ENCODE peak calls at places on chromosomes 3 and 15, in six cellular contexts. X is neural progenitor cell, E is tibial nerve, T is Peyer's patch, M is left ventricle myocardium inferior, A is breast epithelium. N is an unnamed sample. For H3K27me3, the result is how much of the 10 kb centered on the place peaks cover.

GRCh38 chr3:88410259-88410658 is 260.5 kb downstream of the C3orf38 start:
- DNase-seq in X (no peak), E (no peak), T (no peak), M (no peak), A (no peak), N (no peak)

GRCh38 chr3:134798681-134799311 is 3.7 kb downstream of the EPHB1 start:
- DNase-seq in X (no peak), E (no peak), T (no peak), M (no peak), A (no peak), N (no peak)

GRCh38 chr15:35209838-35210237 is 124.7 kb upstream of the NANOGP8 start:
- DNase-seq in X (no peak), E (no peak), T (no peak), M (no peak), A (no peak), N (no peak)

GRCh38 chr3:14633819-14634424 is 17.6 kb upstream of the CCDC174 start:
- DNase-seq in X (peak), E (peak), T (peak), M (peak), A (no peak), N (no peak)

GRCh38 chr15:40366204-40367037 is 8.4 kb downstream of the DISP2 start:
- DNase-seq in X (no peak), E (no peak), T (no peak), M (no peak), A (no peak), N (no peak)

GRCh38 chr3:180855364-180855763 is 57.1 kb upstream of the FXR1 start:
- DNase-seq in X (peak), E (no peak), T (no peak), M (no peak), A (no peak), N (no peak)

GRCh38 chr3:122052968-122053367 is 2.2 kb upstream of the CD86 start:
- DNase-seq in X (no peak), E (no peak), T (no peak), M (no peak), A (no peak), N (no peak)

GRCh38 chr15:66931768-66932633 is 133.4 kb upstream of the SMAD3 start:
- DNase-seq in X (peak), E (no peak), T (peak), M (no peak), A (peak), N (no peak)

GRCh38 chr15:74306801-74307217 is 60.6 kb downstream of the CYP11A1 start:
- DNase-seq in X (peak), E (no peak), T (no peak), M (no peak), A (no peak), N (no peak)

GRCh38 chr3:125496701-125497100 is 23.3 kb downstream of the SNX4 start:
- DNase-seq in X (no peak), E (no peak), T (no peak), M (no peak), A (no peak), N (no peak)

GRCh38 chr15:41865490-41866055 is 26.9 kb downstream of the PLA2G4B start:
- DNase-seq in X (no peak), E (no peak), T (no peak), M (no peak), A (no peak), N (no peak)

GRCh38 chr3:117853923-117854322 is 1144.3 kb downstream of the TUSC7 start:
- DNase-seq in X (no peak), E (no peak), T (no peak), M (no peak), A (no peak), N (peak)

GRCh38 chr3:42780892-42781700 is 8.0 kb upstream of the CCDC13 start:
- DNase-seq in X (peak), E (peak), T (no peak), M (no peak), A (no peak), N (no peak)

GRCh38 chr3:42613462-42613861 is 13.0 kb downstream of the NKTR start:
- DNase-seq in X (no peak), E (no peak), T (no peak), M (no peak), A (no peak), N (no peak)

GRCh38 chr3:13544293-13544831 is 4.6 kb upstream of the FBLN2 start:
- DNase-seq in X (no peak), E (no peak), T (no peak), M (no peak), A (no peak), N (no peak)

GRCh38 chr3:197305854-197306253 is 7.4 kb upstream of the DLG1 start:
- DNase-seq in X (no peak), E (no peak), T (no peak), M (no peak), A (no peak), N (no peak)

GRCh38 chr15:38308797-38309196 is 56.2 kb downstream of the SPRED1 start:
- DNase-seq in X (no peak), E (no peak), T (no peak), M (no peak), A (no peak), N (no peak)

GRCh38 chr15:51492528-51492927 is 130.0 kb downstream of the DMXL2 start:
- DNase-seq in X (no peak), E (no peak), T (no peak), M (no peak), A (no peak), N (no peak)

GRCh38 chr15:43763819-43764446 is 12.8 kb downstream of the ELL3 start:
- DNase-seq in X (no peak), E (no peak), T (no peak), M (no peak), A (no peak), N (no peak)

GRCh38 chr15:32908135-32908801 is 190.5 kb downstream of the GREM1 start:
- DNase-seq in X (no peak), E (no peak), T (no peak), M (no peak), A (no peak), N (peak)

GRCh38 chr15:66936115-66936863 is 129.1 kb upstream of the SMAD3 start:
- DNase-seq in X (no peak), E (peak), T (no peak), M (peak), A (no peak), N (no peak)

GRCh38 chr3:32077260-32078084 is 28.9 kb upstream of the GPD1L start:
- DNase-seq in X (no peak), E (no peak), T (peak), M (no peak), A (no peak), N (no peak)

GRCh38 chr15:73922186-73923151 is 3.8 kb upstream of the LOXL1 start:
- DNase-seq in X (peak), E (no peak), T (peak), M (peak), A (no peak), N (no peak)

GRCh38 chr15:76206325-76206976 is 104.8 kb downstream of the ETFA start:
- DNase-seq in X (no peak), E (peak), T (no peak), M (peak), A (peak), N (peak)

GRCh38 chr3:45617430-45618080 is 23.0 kb downstream of the LIMD1 start:
- DNase-seq in X (no peak), E (no peak), T (no peak), M (no peak), A (no peak), N (no peak)

GRCh38 chr15:39177561-39177960 is 403.3 kb upstream of the THBS1 start:
- DNase-seq in X (no peak), E (no peak), T (no peak), M (no peak), A (no peak), N (peak)

GRCh38 chr15:34018021-34018645 is 20.9 kb downstream of the AVEN start:
- DNase-seq in X (no peak), E (no peak), T (no peak), M (no peak), A (no peak), N (no peak)

GRCh38 chr3:87227104-87227834 is at the start of gene CHMP2B:
- DNase-seq in X (peak), E (peak), T (peak), M (peak), A (peak), N (peak)

GRCh38 chr3:8110966-8111798 is 390.4 kb upstream of the LMCD1 start:
- DNase-seq in X (peak), E (peak), T (no peak), M (no peak), A (no peak), N (peak)

GRCh38 chr3:129046037-129046731 is 14.4 kb upstream of the GP9 start:
- DNase-seq in X (no peak), E (no peak), T (no peak), M (peak), A (no peak), N (no peak)

GRCh38 chr3:139265131-139266016 is 78.4 kb upstream of the MRPS22 start:
- DNase-seq in X (no peak), E (no peak), T (no peak), M (no peak), A (no peak), N (no peak)

GRCh38 chr3:80618295-80619256 is 850.8 kb upstream of the ROBO1 start:
- DNase-seq in X (no peak), E (no peak), T (no peak), M (no peak), A (no peak), N (no peak)

GRCh38 chr3:42032693-42033349 is 58.3 kb upstream of the TRAK1 start:
- DNase-seq in X (peak), E (peak), T (no peak), M (peak), A (no peak), N (peak)

GRCh38 chr3:171346011-171346410 is 114.2 kb downstream of the TNIK start:
- DNase-seq in X (no peak), E (no peak), T (no peak), M (no peak), A (no peak), N (no peak)

GRCh38 chr15:65391732-65392131 is 13.9 kb upstream of the IGDCC3 start:
- DNase-seq in X (no peak), E (no peak), T (no peak), M (no peak), A (no peak), N (no peak)
- H3K27me3 ChIP-seq in X (under half), E (under half), T (under half), M (under half), A (under half), N (under half)

GRCh38 chr15:96355561-96356129 is 25.1 kb downstream of the NR2F2 start:
- DNase-seq in X (peak), E (no peak), T (no peak), M (no peak), A (no peak), N (no peak)

GRCh38 chr15:96354731-96355560 is 24.4 kb downstream of the NR2F2 start:
- DNase-seq in X (peak), E (no peak), T (no peak), M (no peak), A (no peak), N (no peak)

GRCh38 chr15:96352594-96353377 is 22.3 kb downstream of the NR2F2 start:
- DNase-seq in X (peak), E (no peak), T (no peak), M (no peak), A (no peak), N (no peak)

GRCh38 chr15:96353378-96353930 is 23.0 kb downstream of the NR2F2 start:
- DNase-seq in X (peak), E (no peak), T (no peak), M (no peak), A (no peak), N (no peak)

DNA sequence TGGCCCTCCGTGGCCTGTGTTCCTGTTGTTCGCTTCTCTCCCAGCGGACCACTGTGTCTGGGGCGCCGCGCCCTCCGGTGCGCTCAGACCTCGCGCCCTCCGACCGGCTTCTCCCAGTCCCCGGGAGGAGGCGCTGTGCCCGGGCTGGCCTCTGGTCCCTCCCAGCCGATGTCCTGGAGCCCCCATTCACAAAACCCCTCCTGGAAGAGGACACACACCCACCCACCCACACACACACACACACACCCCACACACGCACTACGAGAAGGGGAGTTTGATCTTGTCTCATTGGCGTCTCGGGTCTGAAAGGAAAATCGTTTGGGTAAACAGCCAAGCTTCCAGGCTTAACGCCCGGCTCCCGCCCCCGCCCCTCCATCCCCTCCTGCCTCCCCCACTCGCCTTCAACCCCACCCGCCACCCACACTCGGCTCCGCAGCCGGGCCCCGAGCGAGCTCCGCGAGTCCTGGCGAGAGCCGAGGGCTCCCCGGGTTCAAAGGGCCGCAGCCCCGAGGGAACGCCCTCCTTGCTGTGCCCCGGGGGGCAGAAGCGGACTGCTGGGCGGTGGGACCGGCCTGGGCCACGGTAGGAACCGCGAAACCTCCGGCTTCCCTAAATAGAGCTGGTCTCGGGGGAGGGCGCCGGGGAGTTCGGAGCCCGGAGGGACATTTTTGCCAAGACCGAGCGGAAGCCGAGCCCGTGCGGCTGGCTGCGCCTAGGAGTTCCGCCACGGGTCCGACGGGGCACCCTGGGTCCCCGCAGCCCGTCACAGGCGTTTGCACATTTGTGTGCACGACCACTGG is 23.6 kb downstream of the NR2F2 start:
- DNase-seq in X (peak), E (no peak), T (no peak), M (peak), A (peak), N (no peak)
- TF ChIP-seq CTCF in X (peak), E (peak), T (no peak), M (peak), A (no peak), N (peak)

DNA sequence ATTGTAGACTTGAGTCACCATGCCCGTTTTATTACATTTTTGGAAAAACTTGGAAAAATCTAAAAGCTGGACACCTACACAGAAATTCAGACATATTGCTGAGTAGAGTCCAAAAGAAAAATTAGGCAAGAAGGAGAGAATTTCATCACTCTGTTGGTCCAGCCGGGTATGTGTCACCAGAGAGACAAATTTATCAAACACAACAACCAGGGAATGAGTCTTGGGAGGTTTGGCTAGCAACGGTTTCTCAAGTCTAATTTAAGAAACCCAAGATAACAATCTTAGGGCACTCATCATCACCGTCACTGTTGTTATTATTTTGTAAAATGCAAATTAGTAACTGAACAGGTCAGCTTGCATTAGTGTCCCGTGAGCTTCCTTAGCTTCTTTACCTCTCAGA is 197.5 kb upstream of the C2CD4B start:
- DNase-seq in X (no peak), E (no peak), T (no peak), M (no peak), A (no peak), N (no peak)
- H3K27me3 ChIP-seq in X (under half), E (under half), T (under half), M (under half), A (under half), N (under half)

DNA sequence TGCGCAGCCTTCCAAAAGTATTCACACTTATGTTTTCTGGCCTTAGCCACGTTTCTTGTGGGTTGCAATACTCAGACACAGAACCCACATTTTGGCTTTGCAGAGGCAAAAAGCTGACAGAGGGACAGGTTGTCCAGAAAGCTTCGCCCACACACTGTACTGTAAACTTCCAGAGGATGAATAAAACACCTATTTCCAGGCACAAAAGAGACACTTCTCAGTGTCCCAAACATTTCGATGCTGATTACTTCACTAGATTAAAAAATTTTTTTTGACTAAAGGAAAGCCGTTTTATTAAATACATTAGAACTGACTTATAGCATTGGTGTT is 28.0 kb upstream of the KCTD6 start:
- DNase-seq in X (no peak), E (no peak), T (no peak), M (no peak), A (no peak), N (no peak)
- TF ChIP-seq CTCF in X (no peak), E (no peak), T (no peak), M (no peak), A (no peak), N (no peak)

DNA sequence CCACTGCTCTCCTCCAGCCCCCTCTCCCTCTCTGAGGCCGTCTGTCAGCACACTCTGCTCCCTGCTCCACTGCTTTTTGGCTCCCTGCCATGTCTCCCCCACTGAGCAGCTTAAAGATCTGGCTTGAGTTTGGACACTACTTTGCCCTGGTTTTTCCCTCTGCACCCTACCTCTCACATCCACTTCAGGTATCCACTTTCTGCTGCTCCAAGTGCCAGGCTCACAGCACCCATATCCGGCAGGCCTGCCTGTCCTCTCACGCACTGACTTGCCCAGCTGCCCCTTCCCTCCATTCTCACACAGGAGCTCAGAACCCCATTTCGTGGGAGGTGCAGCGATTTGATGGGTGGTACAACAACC is 3.7 kb downstream of the DUOX1 start:
- DNase-seq in X (no peak), E (no peak), T (no peak), M (no peak), A (no peak), N (no peak)
- H3K27me3 ChIP-seq in X (half or more), E (under half), T (under half), M (half or more), A (half or more), N (half or more)

GRCh38 chr3:127632035-127632434 is 3.0 kb downstream of the PODXL2 start:
- DNase-seq in X (no peak), E (no peak), T (no peak), M (no peak), A (no peak), N (no peak)
- TF ChIP-seq CTCF in X (peak), E (no peak), T (no peak), M (no peak), A (no peak), N (no peak)

GRCh38 chr15:70439880-70440279 is 323.5 kb downstream of the UACA start:
- DNase-seq in X (no peak), E (no peak), T (no peak), M (no peak), A (peak), N (no peak)
- H3K27me3 ChIP-seq in X (under half), E (under half), T (under half), M (half or more), A (under half), N (under half)

DNA sequence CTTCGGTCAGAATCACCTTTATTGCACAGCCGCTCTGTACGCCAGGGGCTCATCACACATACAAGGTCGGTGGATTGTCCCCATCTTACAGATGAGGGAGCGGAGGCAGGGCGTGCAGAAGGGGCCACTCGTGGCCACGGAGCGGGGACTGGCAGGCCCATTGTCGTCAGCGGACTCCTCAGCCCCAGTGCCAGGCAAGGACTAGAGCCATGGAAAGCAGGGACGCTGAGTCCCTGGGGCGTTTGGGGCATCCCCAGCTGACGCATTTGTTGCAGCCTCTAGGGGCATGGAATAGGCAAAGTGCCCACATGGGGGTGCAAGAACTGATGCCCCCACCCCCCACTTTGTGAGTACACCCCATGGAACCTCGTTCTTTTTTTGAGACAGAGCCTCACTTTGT is 29.8 kb upstream of the FURIN start:
- DNase-seq in X (no peak), E (no peak), T (no peak), M (no peak), A (no peak), N (no peak)
- TF ChIP-seq CTCF in X (no peak), E (no peak), T (no peak), M (no peak), A (no peak), N (no peak)

DNA sequence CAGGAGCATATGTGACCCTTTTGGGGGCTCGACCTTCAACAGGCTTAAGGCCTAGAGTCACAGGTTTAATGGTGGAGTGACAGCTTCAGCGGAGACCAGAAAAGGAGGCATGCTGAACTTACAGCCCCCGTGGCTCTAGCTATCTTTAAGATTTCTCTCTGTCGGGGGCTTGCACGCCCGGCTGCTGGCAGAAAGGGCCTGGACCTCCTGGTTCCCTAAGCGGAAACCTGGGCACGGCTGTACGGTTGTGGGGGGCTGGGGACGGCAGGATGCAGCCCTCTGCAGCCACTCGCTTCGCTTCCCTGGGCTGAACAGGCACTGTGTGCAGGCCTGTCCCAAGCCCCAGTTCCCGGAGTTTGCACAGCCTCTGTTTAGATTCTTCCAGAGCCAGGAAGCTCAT is 513 bp upstream of the CACNA2D2 start:
- DNase-seq in X (no peak), E (no peak), T (no peak), M (no peak), A (no peak), N (no peak)
- H3K27me3 ChIP-seq in X (under half), E (under half), T (under half), M (under half), A (under half), N (half or more)